ENCODE peak calls at places on chromosomes 4 and X, in ten cellular contexts. Z, C, M, I, G, F, W, P, J and T are unnamed samples. For H3K9me3 and H3K27me3, the result is how much of the 10 kb centered on the place peaks cover.

GRCh38 chr4:10944321-10944720 is 259.8 kb upstream of the CLNK start:
- DNase-seq in M (no peak), W (no peak), P (no peak), I (no peak), J (peak), C (no peak), G (no peak), F (no peak), Z (no peak), T (no peak)

GRCh38 chr4:3786196-3786869 is 20.1 kb downstream of the ADRA2C start:
- DNase-seq in M (no peak), C (no peak), W (no peak), P (no peak), F (peak), G (no peak), J (no peak), I (no peak), Z (no peak), T (peak)

GRCh38 chr4:127120706-127121105 is 512.1 kb upstream of the INTU start:
- DNase-seq in G (no peak), C (no peak), I (no peak), Z (no peak), F (no peak), M (no peak), W (no peak), J (no peak), P (no peak), T (no peak)

GRCh38 chr4:88807499-88807898 is 109.9 kb upstream of the NAP1L5 start:
- DNase-seq in J (no peak), M (no peak), C (no peak), W (no peak), F (no peak), Z (no peak), G (peak), P (no peak), I (no peak), T (no peak)

GRCh38 chr4:16717266-16717970 is 181.0 kb downstream of the LDB2 start:
- DNase-seq in P (no peak), M (no peak), J (no peak), I (no peak), C (peak), G (peak), W (no peak), Z (no peak), F (no peak), T (no peak)

GRCh38 chrX:134460861-134461218 is 875 bp downstream of the HPRT1 start:
- DNase-seq in C (peak), I (no peak), G (peak), P (no peak), F (no peak), M (no peak), Z (no peak), W (no peak), J (no peak), T (no peak)

GRCh38 chrX:103344606-103345005 is 11.7 kb upstream of the TCEAL9 start:
- DNase-seq in J (no peak), I (no peak), M (no peak), Z (no peak), P (no peak), W (no peak), C (no peak), F (no peak), G (no peak), T (no peak)

GRCh38 chr4:186029731-186030421 is 39.1 kb upstream of the TLR3 start:
- DNase-seq in J (peak), G (peak), P (peak), M (peak), W (peak), I (peak), F (no peak), C (peak), Z (no peak), T (peak)

GRCh38 chr4:22434895-22435294 is 81.0 kb downstream of the ADGRA3 start:
- DNase-seq in F (no peak), M (no peak), C (peak), G (peak), W (no peak), J (peak), P (no peak), Z (no peak), I (no peak), T (peak)

GRCh38 chr4:113878718-113879117 is 100.7 kb downstream of the ARSJ start:
- DNase-seq in W (no peak), I (no peak), C (peak), J (peak), G (peak), M (no peak), Z (no peak), P (no peak), F (no peak), T (peak)

GRCh38 chr4:38605794-38606586 is 58.0 kb upstream of the KLF3 start:
- DNase-seq in C (no peak), W (no peak), I (no peak), P (no peak), J (no peak), Z (no peak), M (no peak), F (no peak), G (no peak), T (no peak)

GRCh38 chr4:71872221-71872620 is 88.3 kb upstream of the GC start:
- DNase-seq in I (no peak), G (no peak), W (no peak), M (no peak), F (no peak), Z (no peak), P (no peak), C (no peak), J (no peak), T (no peak)

GRCh38 chrX:31508338-31508737 is 436.5 kb upstream of the FTHL17 start:
- DNase-seq in I (no peak), P (no peak), F (no peak), J (no peak), C (peak), Z (no peak), M (no peak), G (peak), W (no peak), T (peak)

GRCh38 chr4:30717208-30718020 is 2.8 kb upstream of the PCDH7 start:
- DNase-seq in G (peak), I (peak), P (peak), W (peak), Z (no peak), F (peak), C (peak), J (peak), M (no peak), T (peak)

GRCh38 chr4:125244848-125245450 is 69.8 kb upstream of the FAT4 start:
- DNase-seq in J (no peak), P (no peak), W (no peak), Z (no peak), I (no peak), G (peak), F (no peak), M (no peak), C (peak), T (no peak)

GRCh38 chr4:178309890-178310289 is 867.7 kb upstream of the AGA start:
- DNase-seq in J (no peak), M (no peak), C (no peak), P (no peak), W (no peak), I (no peak), F (no peak), G (no peak), Z (no peak), T (no peak)

DNA sequence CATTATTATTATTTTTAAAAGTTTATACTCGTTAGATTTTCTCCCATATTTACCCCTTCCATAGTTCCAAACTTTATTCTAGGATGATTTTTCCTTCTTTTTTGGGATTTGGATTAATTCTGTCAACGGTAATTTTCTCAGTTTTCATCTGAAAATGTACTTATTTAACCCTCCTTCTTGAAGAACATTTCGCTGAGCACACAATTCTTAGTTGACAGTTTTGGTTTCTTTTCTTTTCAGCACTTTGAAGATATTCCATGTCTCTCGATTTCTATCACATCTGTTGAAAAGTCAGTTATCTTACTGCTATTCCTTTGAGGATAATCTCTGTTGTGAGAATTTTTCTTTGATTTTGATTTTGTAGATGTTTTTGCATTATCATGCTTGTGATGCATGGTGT is 85.2 kb downstream of the SCLT1 start:
- DNase-seq in C (no peak), M (no peak), F (no peak), Z (no peak), W (no peak), P (no peak), J (no peak), G (no peak), I (no peak), T (no peak)
- H3K9me3 ChIP-seq in C (under half), M (half or more), F (under half), Z (under half), W (under half), P (under half), J (under half), G (under half), I (under half), T (under half)

GRCh38 chr4:14313757-14314156 is 686.2 kb upstream of the BOD1L1 start:
- DNase-seq in W (no peak), C (no peak), P (no peak), M (no peak), J (no peak), F (no peak), Z (no peak), I (no peak), G (no peak), T (no peak)

GRCh38 chr4:14309429-14309828 is 681.9 kb upstream of the BOD1L1 start:
- DNase-seq in I (no peak), Z (no peak), W (no peak), G (no peak), M (no peak), J (no peak), F (no peak), P (no peak), C (no peak), T (no peak)

GRCh38 chr4:14317351-14317750 is 684.9 kb upstream of the CPEB2 start:
- DNase-seq in I (no peak), W (no peak), C (no peak), P (no peak), Z (no peak), M (no peak), F (no peak), J (no peak), G (no peak), T (no peak)

GRCh38 chr4:14315129-14315528 is 687.2 kb upstream of the CPEB2 start:
- DNase-seq in J (no peak), W (no peak), F (no peak), Z (no peak), G (no peak), I (no peak), C (no peak), P (no peak), M (no peak), T (no peak)
- H3K4me3 ChIP-seq in J (no peak), W (no peak), F (no peak), Z (no peak), G (no peak), I (no peak), C (no peak), P (no peak), M (no peak), T (no peak)

DNA sequence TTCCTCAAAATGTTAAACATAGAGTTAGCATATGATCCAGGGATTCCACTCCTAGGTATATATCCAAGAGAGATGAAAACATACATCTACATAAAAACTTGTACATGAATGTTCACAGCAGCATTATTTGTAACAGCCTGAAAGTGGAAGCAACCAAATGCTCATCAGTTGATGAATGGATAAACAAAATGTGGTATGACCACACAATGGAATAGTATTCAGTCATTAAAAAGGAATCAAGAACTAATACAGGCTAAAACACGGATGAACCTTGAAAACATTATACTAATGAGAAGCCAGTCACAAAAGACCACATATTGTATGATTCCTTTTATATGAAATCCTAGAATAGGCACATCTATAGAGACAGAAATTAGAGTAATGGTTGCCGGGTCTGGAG is 42.7 kb upstream of the IQSEC2 start:
- DNase-seq in W (no peak), M (no peak), I (no peak), G (no peak), C (no peak), J (no peak), Z (no peak), P (no peak), F (no peak), T (no peak)
- H3K27me3 ChIP-seq in W (under half), M (under half), I (under half), G (under half), C (under half), J (under half), Z (under half), P (under half), F (under half), T (under half)

GRCh38 chrX:143894938-143895337 is 11.1 kb downstream of the UBE2NL start:
- DNase-seq in C (no peak), I (no peak), G (no peak), F (no peak), P (no peak), J (no peak), W (no peak), M (no peak), Z (no peak), T (no peak)
- H3K9me3 ChIP-seq in C (under half), I (under half), G (under half), F (under half), P (under half), J (under half), W (under half), M (under half), Z (under half), T (under half)

DNA sequence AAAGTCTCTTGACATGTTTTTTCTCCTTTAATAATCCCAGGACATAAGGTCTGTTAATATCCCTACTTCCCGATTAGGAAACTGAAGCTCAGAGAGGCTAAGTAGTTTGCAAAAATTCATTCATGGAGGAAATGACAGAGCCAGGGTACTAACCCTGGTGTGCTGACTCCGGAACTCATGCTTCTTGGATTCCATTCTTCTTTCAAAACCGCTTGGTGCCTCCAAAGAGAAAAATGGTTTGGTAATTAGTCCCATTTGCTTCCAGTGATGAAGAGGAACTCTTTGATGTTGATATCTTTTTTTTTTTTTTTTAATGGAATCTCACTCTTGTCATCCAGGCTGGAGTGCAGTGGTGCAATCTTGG is 146.9 kb downstream of the PALLD start:
- DNase-seq in P (no peak), C (no peak), W (no peak), J (no peak), I (no peak), G (no peak), M (no peak), Z (no peak), F (no peak), T (no peak)
- H3K4me3 ChIP-seq in P (peak), C (no peak), W (no peak), J (no peak), I (no peak), G (no peak), M (no peak), Z (no peak), F (no peak), T (no peak)

GRCh38 chr4:6204871-6205583 is 4.7 kb upstream of the JAKMIP1 start:
- DNase-seq in M (no peak), F (no peak), J (no peak), P (no peak), C (no peak), Z (no peak), I (peak), G (no peak), W (no peak), T (no peak)
- H3K27me3 ChIP-seq in M (under half), F (under half), J (under half), P (under half), C (under half), Z (under half), I (under half), G (under half), W (under half), T (under half)